ENCODE peak calls at places on chromosomes 12 and 14, in ten cellular contexts. B is tibial nerve, M is A549, I is stomach, J is GM12878, H is upper lobe of left lung, F is suprapubic skin, R is K562, G is ovary, U is transverse colon. N is an unnamed sample.

GRCh38 chr12:122889658-122890561 is 6.0 kb downstream of the VPS37B start:
- DNase-seq in R (no peak), I (no peak), F (peak; percentile 38), J (no peak), U (no peak), M (no peak), G (no peak), H (no peak), B (no peak), N (no peak)

GRCh38 chr14:99575043-99576023 is 28.7 kb downstream of the CCDC85C start:
- DNase-seq in M (peak; percentile 58), H (peak; percentile 91), J (no peak), F (no peak), G (peak; percentile 69), I (peak; percentile 90), R (peak; percentile 17), U (peak; percentile 91), B (no peak), N (no peak)

GRCh38 chr14:104293851-104294627 is 155.7 kb downstream of the KIF26A start:
- DNase-seq in U (peak; percentile 38), G (peak; percentile 42), F (peak; percentile 65), J (no peak), R (no peak), H (peak; percentile 40), M (peak; percentile 23), I (no peak), B (no peak), N (peak; percentile 45)

GRCh38 chr14:59358774-59359173 is 106.4 kb downstream of the GPR135 start:
- DNase-seq in G (no peak), M (no peak), H (no peak), R (no peak), I (no peak), B (no peak), U (peak; percentile 52), J (no peak), F (no peak), N (no peak)

GRCh38 chr12:92257261-92257660 is 111.6 kb upstream of the BTG1 start:
- DNase-seq in G (no peak), R (no peak), H (no peak), F (no peak), B (no peak), I (no peak), M (no peak), J (no peak), U (no peak), N (no peak)

GRCh38 chr12:12432373-12432772 is 75.5 kb downstream of the BORCS5 start:
- DNase-seq in R (no peak), M (no peak), F (no peak), U (no peak), B (no peak), J (no peak), H (no peak), G (no peak), I (no peak), N (no peak)

GRCh38 chr14:45891417-45892080 is 638.5 kb upstream of the MIS18BP1 start:
- DNase-seq in F (no peak), B (no peak), M (no peak), G (peak; percentile 52), U (peak; percentile 73), J (no peak), R (no peak), H (peak; percentile 18), I (peak; percentile 36), N (no peak)

GRCh38 chr12:101782544-101782855 is 43.2 kb upstream of the SYCP3 start:
- DNase-seq in M (no peak), R (no peak), F (no peak), B (no peak), G (no peak), I (no peak), H (no peak), U (no peak), J (no peak), N (no peak)

GRCh38 chr12:82973601-82974000 is 286.9 kb downstream of the TMTC2 start:
- DNase-seq in B (no peak), J (no peak), G (no peak), F (no peak), R (no peak), I (no peak), H (no peak), M (no peak), U (no peak), N (no peak)

DNA sequence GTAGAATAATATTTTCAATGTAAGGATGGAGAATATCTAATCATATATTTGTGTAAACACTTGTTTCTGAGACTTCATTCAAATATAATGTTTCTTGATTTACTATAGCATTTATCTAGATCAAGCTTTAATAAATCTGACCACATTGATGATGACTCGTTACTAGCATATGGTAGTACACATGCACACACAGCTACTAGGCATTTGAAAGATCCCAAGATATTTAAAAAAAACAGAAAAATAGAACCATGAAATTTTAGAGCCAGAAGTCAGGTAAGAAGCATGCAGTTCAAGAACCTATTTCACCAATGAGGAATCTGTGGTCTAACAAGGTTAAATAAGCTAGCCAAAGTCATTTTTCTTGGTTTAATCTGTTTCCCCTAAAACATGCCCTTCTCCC is 32.0 kb downstream of the DCP1B start:
- DNase-seq in G (no peak), M (no peak), U (no peak), J (no peak), R (no peak), B (no peak), I (no peak), H (no peak), F (no peak), N (no peak)
- TF ChIP-seq EP300 in G (no peak), M (no peak), U (no peak), J (no peak), R (no peak), B (no peak), I (no peak), H (no peak), F (no peak), N (no peak)

GRCh38 chr12:128971802-128972201 is 118.5 kb downstream of the GLT1D1 start:
- DNase-seq in U (no peak), H (no peak), R (no peak), J (no peak), B (no peak), I (no peak), M (no peak), F (no peak), G (no peak), N (no peak)

GRCh38 chr12:128969480-128970055 is 116.3 kb downstream of the GLT1D1 start:
- DNase-seq in J (peak; percentile 20), H (peak; percentile 77), I (peak; percentile 34), M (peak; percentile 10), F (no peak), G (no peak), R (peak; percentile 38), U (peak; percentile 20), B (no peak), N (no peak)

GRCh38 chr12:128968668-128969067 is 115.4 kb downstream of the GLT1D1 start:
- DNase-seq in M (no peak), G (no peak), H (no peak), J (no peak), U (no peak), B (no peak), R (no peak), F (no peak), I (no peak), N (no peak)

GRCh38 chr12:128970941-128971340 is 117.7 kb downstream of the GLT1D1 start:
- DNase-seq in F (no peak), B (no peak), J (no peak), M (no peak), U (no peak), G (no peak), I (no peak), R (no peak), H (no peak), N (no peak)

GRCh38 chr12:128970110-128970509 is 116.8 kb downstream of the GLT1D1 start:
- DNase-seq in I (no peak), F (no peak), G (no peak), M (no peak), J (no peak), R (no peak), H (peak; percentile 57), B (no peak), U (no peak), N (no peak)
- H3K4me1 ChIP-seq in I (no peaks in the 10 kb centered on the region), F (peaks cover 9% of the 10 kb centered on the region), G (no peaks in the 10 kb centered on the region), M (no peaks in the 10 kb centered on the region), J (peaks cover 5% of the 10 kb centered on the region), R (no peaks in the 10 kb centered on the region), H (no peaks in the 10 kb centered on the region), B (no peaks in the 10 kb centered on the region), U (no peaks in the 10 kb centered on the region), N (no peaks in the 10 kb centered on the region)

DNA sequence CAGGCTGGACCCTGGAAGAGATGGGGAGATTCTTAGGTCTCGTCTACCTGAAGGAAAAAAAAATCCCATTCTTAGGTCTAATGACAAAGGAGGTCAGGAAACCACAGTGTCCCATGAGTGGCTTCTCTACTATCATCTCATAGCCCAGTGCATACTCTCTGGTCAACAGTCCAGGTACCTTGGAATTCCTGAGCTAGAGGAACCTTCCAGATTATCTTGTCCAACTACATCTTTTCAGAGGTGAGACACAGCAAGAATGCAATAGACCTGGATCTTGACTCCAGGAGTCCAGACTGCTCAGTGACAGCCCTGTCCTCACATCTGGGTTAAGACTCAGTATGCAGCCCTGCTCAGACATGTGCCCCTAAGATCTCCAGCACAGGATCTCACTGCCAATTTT is 177.5 kb upstream of the NOS1 start:
- DNase-seq in F (no peak), J (no peak), G (no peak), B (no peak), M (no peak), R (no peak), U (no peak), I (no peak), H (no peak), N (no peak)
- TF ChIP-seq EP300 in F (no peak), J (no peak), G (no peak), B (no peak), M (no peak), R (no peak), U (no peak), I (no peak), H (no peak), N (no peak)

GRCh38 chr12:114670257-114670955 is 13.6 kb downstream of the TBX3 start:
- DNase-seq in H (no peak), F (no peak), I (no peak), R (no peak), G (no peak), U (no peak), J (no peak), M (no peak), B (no peak), N (no peak)
- H3K4me1 ChIP-seq in H (no peaks in the 10 kb centered on the region), F (peaks cover 39% of the 10 kb centered on the region), I (peaks cover 24% of the 10 kb centered on the region), R (peaks cover 17% of the 10 kb centered on the region), G (peaks cover 11% of the 10 kb centered on the region), U (peaks cover 4% of the 10 kb centered on the region), J (no peaks in the 10 kb centered on the region), M (peaks cover 20% of the 10 kb centered on the region), B (no peaks in the 10 kb centered on the region), N (peaks cover 17% of the 10 kb centered on the region)